ENCODE peak calls at places on chromosomes 12 and 14, in six cellular contexts. One of them, this sample, is unnamed.

GRCh38 chr12:14961466-14962155 is at the start of gene ARHGDIB:
- DNase-seq in H1: no peak
- DNase-seq in upper lobe of left lung: peak
- DNase-seq in tibial nerve: no peak
- DNase-seq in ovary: no peak
- DNase-seq in A549: no peak
- DNase-seq in this sample: no peak

GRCh38 chr12:92055877-92056276 is 89.8 kb downstream of the BTG1 start:
- DNase-seq in A549: no peak
- DNase-seq in H1: no peak
- DNase-seq in ovary: no peak
- DNase-seq in tibial nerve: no peak
- DNase-seq in upper lobe of left lung: peak
- DNase-seq in this sample: no peak

GRCh38 chr12:125299840-125300239 is 234.6 kb downstream of the AACS start:
- DNase-seq in tibial nerve: no peak
- DNase-seq in ovary: no peak
- DNase-seq in upper lobe of left lung: no peak
- DNase-seq in H1: no peak
- DNase-seq in A549: no peak
- DNase-seq in this sample: no peak

GRCh38 chr14:97251423-97252155 is 454.4 kb downstream of the VRK1 start:
- DNase-seq in tibial nerve: no peak
- DNase-seq in A549: no peak
- DNase-seq in upper lobe of left lung: no peak
- DNase-seq in ovary: no peak
- DNase-seq in H1: peak
- DNase-seq in this sample: peak

GRCh38 chr12:25552681-25553080 is 402 bp downstream of the LMNTD1 start:
- DNase-seq in tibial nerve: no peak
- DNase-seq in H1: no peak
- DNase-seq in A549: no peak
- DNase-seq in upper lobe of left lung: no peak
- DNase-seq in ovary: no peak
- DNase-seq in this sample: no peak

GRCh38 chr14:24256960-24257359 is 6.0 kb downstream of the TGM1 start:
- DNase-seq in tibial nerve: no peak
- DNase-seq in ovary: peak
- DNase-seq in A549: no peak
- DNase-seq in upper lobe of left lung: no peak
- DNase-seq in H1: no peak
- DNase-seq in this sample: no peak

GRCh38 chr14:90819734-90820393 is 3.6 kb upstream of the TTC7B start:
- DNase-seq in H1: no peak
- DNase-seq in A549: no peak
- DNase-seq in upper lobe of left lung: no peak
- DNase-seq in ovary: no peak
- DNase-seq in tibial nerve: no peak
- DNase-seq in this sample: no peak

GRCh38 chr14:91142214-91142668 is 28.4 kb downstream of the DGLUCY start:
- DNase-seq in H1: no peak
- DNase-seq in upper lobe of left lung: no peak
- DNase-seq in A549: no peak
- DNase-seq in tibial nerve: no peak
- DNase-seq in ovary: no peak
- DNase-seq in this sample: no peak

GRCh38 chr14:69979882-69980281 is 100.7 kb downstream of the SMOC1 start:
- DNase-seq in H1: no peak
- DNase-seq in upper lobe of left lung: no peak
- DNase-seq in A549: no peak
- DNase-seq in ovary: no peak
- DNase-seq in tibial nerve: no peak
- DNase-seq in this sample: no peak

GRCh38 chr14:105059035-105059916 is 6.0 kb downstream of the GPR132 start:
- DNase-seq in tibial nerve: no peak
- DNase-seq in upper lobe of left lung: peak
- DNase-seq in H1: peak
- DNase-seq in ovary: no peak
- DNase-seq in A549: no peak
- DNase-seq in this sample: no peak

GRCh38 chr12:132083731-132084641 is 60.1 kb downstream of the DDX51 start:
- DNase-seq in A549: peak
- DNase-seq in ovary: peak
- DNase-seq in upper lobe of left lung: peak
- DNase-seq in H1: peak
- DNase-seq in tibial nerve: peak
- DNase-seq in this sample: peak

GRCh38 chr14:28116716-28117115 is 649.9 kb upstream of the FOXG1 start:
- DNase-seq in upper lobe of left lung: no peak
- DNase-seq in H1: no peak
- DNase-seq in tibial nerve: no peak
- DNase-seq in ovary: no peak
- DNase-seq in A549: no peak
- DNase-seq in this sample: no peak

GRCh38 chr12:114611145-114612018 is 72.6 kb downstream of the TBX3 start:
- DNase-seq in ovary: no peak
- DNase-seq in tibial nerve: no peak
- DNase-seq in A549: peak
- DNase-seq in H1: no peak
- DNase-seq in upper lobe of left lung: no peak
- DNase-seq in this sample: no peak

GRCh38 chr14:55701638-55702037 is 121.6 kb downstream of the KTN1 start:
- DNase-seq in tibial nerve: no peak
- DNase-seq in H1: no peak
- DNase-seq in upper lobe of left lung: no peak
- DNase-seq in A549: no peak
- DNase-seq in ovary: no peak
- DNase-seq in this sample: peak

GRCh38 chr12:2959194-2959507 is at the start of gene TEAD4:
- DNase-seq in tibial nerve: no peak
- DNase-seq in upper lobe of left lung: peak
- DNase-seq in ovary: peak
- DNase-seq in H1: peak
- DNase-seq in A549: peak
- DNase-seq in this sample: no peak

GRCh38 chr12:24901975-24902461 is 46.9 kb downstream of the BCAT1 start:
- DNase-seq in upper lobe of left lung: peak
- DNase-seq in tibial nerve: no peak
- DNase-seq in A549: no peak
- DNase-seq in H1: peak
- DNase-seq in ovary: no peak
- DNase-seq in this sample: no peak

GRCh38 chr14:54691525-54692260 is 124.8 kb downstream of the SAMD4A start:
- DNase-seq in upper lobe of left lung: peak
- DNase-seq in H1: peak
- DNase-seq in A549: peak
- DNase-seq in ovary: peak
- DNase-seq in tibial nerve: peak
- DNase-seq in this sample: no peak

GRCh38 chr14:87967496-87967895 is 25.5 kb downstream of the GALC start:
- DNase-seq in A549: no peak
- DNase-seq in tibial nerve: no peak
- DNase-seq in ovary: no peak
- DNase-seq in H1: no peak
- DNase-seq in upper lobe of left lung: no peak
- DNase-seq in this sample: no peak

GRCh38 chr12:54040148-54040494 is 7.3 kb downstream of the HOXC5 start:
- DNase-seq in tibial nerve: peak
- DNase-seq in upper lobe of left lung: no peak
- DNase-seq in A549: peak
- DNase-seq in ovary: no peak
- DNase-seq in H1: no peak
- DNase-seq in this sample: no peak

GRCh38 chr12:52614381-52615207 is 3.8 kb downstream of the KRT73 start:
- DNase-seq in tibial nerve: no peak
- DNase-seq in ovary: no peak
- DNase-seq in upper lobe of left lung: no peak
- DNase-seq in H1: peak
- DNase-seq in A549: no peak
- DNase-seq in this sample: peak

GRCh38 chr12:5083955-5084849 is 40.5 kb downstream of the KCNA5 start:
- DNase-seq in tibial nerve: peak
- DNase-seq in A549: peak
- DNase-seq in upper lobe of left lung: no peak
- DNase-seq in H1: peak
- DNase-seq in ovary: no peak
- DNase-seq in this sample: no peak

GRCh38 chr12:53443955-53444354 is 2.4 kb downstream of the PRR13 start:
- DNase-seq in ovary: no peak
- DNase-seq in H1: no peak
- DNase-seq in tibial nerve: no peak
- DNase-seq in upper lobe of left lung: no peak
- DNase-seq in A549: no peak
- DNase-seq in this sample: no peak

GRCh38 chr14:80211143-80212024 is at the start of gene DIO2:
- DNase-seq in tibial nerve: peak
- DNase-seq in upper lobe of left lung: peak
- DNase-seq in A549: no peak
- DNase-seq in H1: no peak
- DNase-seq in ovary: no peak
- DNase-seq in this sample: no peak

GRCh38 chr12:107287436-107288413 is 194.4 kb upstream of the CRY1 start:
- DNase-seq in upper lobe of left lung: no peak
- DNase-seq in tibial nerve: no peak
- DNase-seq in A549: no peak
- DNase-seq in ovary: no peak
- DNase-seq in H1: no peak
- DNase-seq in this sample: peak

DNA sequence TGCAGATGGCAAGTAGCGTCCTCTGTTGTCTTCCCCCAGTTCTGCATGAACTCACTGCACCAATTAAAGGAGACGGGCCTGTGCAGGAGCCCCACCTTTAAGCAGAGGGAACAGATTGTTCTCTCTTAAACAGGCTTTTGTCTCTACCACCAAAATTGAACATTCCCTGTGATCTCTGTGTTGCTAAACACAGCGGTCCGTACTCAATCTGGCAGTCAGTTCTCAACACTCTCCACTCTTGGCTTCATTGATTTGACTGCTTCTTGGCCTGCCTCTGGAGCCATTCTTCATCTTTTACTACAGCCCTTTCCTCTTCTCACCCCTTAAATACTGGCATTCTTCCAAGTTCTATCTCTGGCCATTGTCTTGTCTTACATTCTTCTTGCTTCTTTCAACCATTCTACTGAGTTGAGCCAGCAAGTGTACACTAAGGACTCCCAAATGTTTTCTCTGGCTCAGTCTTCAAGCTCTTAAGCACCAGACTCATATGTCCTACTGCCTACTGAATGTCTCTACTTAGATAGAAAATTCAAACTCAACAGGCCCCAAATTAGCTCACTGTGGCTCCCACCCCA is 8.0 kb upstream of the NT5DC3 start:
- DNase-seq in upper lobe of left lung: no peak
- DNase-seq in A549: no peak
- DNase-seq in H1: no peak
- DNase-seq in ovary: no peak
- DNase-seq in tibial nerve: no peak
- DNase-seq in this sample: peak
- TF ChIP-seq EP300 in upper lobe of left lung: no peak
- TF ChIP-seq EP300 in A549: no peak
- TF ChIP-seq EP300 in H1: no peak
- TF ChIP-seq EP300 in ovary: no peak
- TF ChIP-seq EP300 in tibial nerve: no peak
- TF ChIP-seq EP300 in this sample: peak

GRCh38 chr14:102878174-102878969 is 44.1 kb upstream of the AMN start:
- DNase-seq in H1: no peak
- DNase-seq in A549: no peak
- DNase-seq in upper lobe of left lung: no peak
- DNase-seq in ovary: no peak
- DNase-seq in tibial nerve: no peak
- DNase-seq in this sample: no peak
- TF ChIP-seq CTCF in H1: peak
- TF ChIP-seq CTCF in A549: no peak
- TF ChIP-seq CTCF in upper lobe of left lung: no peak
- TF ChIP-seq CTCF in ovary: no peak
- TF ChIP-seq CTCF in tibial nerve: no peak
- TF ChIP-seq CTCF in this sample: no peak

DNA sequence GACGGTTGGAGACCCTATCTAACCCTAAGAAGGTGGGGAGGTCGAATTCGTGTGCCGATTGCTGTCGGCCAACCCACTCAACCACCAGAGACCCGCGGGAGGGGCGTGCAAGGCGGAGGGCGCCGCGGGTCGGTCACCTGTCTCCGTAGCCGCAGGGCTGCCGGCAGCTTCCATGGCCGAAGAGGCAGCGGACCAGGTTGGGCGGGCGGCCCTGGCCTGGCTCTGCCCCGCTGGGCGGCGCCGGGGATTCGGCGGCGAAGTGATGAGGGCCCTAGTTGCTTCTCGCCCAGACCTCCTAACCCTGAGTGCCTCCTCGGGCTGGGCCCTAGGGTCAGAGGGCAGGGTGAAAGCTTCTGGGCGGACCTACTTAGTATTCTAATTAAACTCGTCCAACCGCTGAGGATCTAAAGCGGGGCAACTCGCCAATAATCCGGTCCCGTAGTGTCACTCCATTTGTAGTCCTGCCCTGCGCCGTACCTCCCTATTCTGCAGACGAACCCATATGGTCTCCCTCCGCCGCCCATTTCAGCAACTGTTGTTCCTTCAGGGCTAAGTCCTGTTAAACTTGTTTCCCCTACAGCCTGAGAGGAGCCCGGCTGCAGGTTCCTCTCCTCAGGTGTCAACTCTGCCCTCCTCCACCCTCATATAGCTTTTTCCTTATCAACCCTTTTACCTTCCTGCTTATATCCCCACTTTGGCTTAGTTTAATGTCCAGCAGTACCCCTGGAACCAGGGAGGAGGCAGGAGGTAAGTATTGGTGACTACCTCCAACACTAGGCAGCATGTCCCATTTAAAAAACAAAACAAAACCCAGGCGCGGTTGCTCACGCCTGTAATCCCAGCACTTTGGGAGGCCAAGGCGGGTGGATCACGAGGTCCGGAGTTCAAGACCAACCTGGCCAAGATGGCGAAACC is at the start of gene PYM1:
- DNase-seq in upper lobe of left lung: peak
- DNase-seq in tibial nerve: peak
- DNase-seq in ovary: peak
- DNase-seq in H1: peak
- DNase-seq in A549: peak
- DNase-seq in this sample: peak
- TF ChIP-seq POLR2A in upper lobe of left lung: peak
- TF ChIP-seq POLR2A in tibial nerve: no peak
- TF ChIP-seq POLR2A in ovary: peak
- TF ChIP-seq POLR2A in H1: peak
- TF ChIP-seq POLR2A in A549: peak
- TF ChIP-seq POLR2A in this sample: peak

DNA sequence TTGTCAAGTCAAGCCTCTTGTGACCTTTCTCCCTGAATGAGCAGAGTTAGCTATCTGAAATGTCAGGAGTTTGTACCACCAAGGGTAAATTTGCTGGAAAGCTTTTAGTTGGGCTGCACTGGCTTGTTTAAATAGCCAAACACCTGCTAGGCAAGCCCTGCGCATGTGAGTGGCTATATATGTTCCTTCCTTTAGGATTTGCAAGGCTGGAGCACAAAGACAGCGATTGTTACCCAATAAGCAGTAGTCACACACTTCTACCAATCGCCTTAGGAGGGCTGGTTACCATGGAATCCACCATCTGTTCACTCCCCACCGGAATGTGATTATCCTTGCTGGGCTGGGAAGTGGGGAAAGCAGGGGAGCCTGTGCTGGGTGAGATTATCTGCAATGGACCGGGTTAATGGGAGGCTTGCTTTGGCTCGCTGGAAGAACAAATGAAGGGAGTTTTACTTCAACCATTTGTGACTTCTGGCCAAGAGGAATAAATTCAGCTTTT is 102.5 kb downstream of the FGD4 start:
- DNase-seq in tibial nerve: peak
- DNase-seq in H1: peak
- DNase-seq in A549: no peak
- DNase-seq in upper lobe of left lung: no peak
- DNase-seq in ovary: no peak
- DNase-seq in this sample: no peak
- TF ChIP-seq EP300 in tibial nerve: no peak
- TF ChIP-seq EP300 in H1: no peak
- TF ChIP-seq EP300 in A549: no peak
- TF ChIP-seq EP300 in upper lobe of left lung: no peak
- TF ChIP-seq EP300 in ovary: no peak
- TF ChIP-seq EP300 in this sample: no peak

This sample was measured in esophagus muscularis mucosa.